ENCODE peak calls at places on chromosomes 3 and 15, in four cellular contexts. N is caudate nucleus; F is NCI-H1930; T is stimulated activated naive CD8-positive, alpha-beta T cell treated with anti-CD3 and anti-CD28 coated beads, Interleukin-15, amount 100 ng/mL, for 72 hours. C is an unnamed sample.

GRCh38 chr3:126448893-126449180 is 26.9 kb downstream of the ZXDC start:
- DNase-seq in F (no peak), N (no peak), T (no peak), C (no peak)

GRCh38 chr15:68387288-68388143 is 44.4 kb downstream of the ITGA11 start:
- DNase-seq in F (no peak), N (no peak), T (no peak), C (no peak)

GRCh38 chr3:187400756-187401155 is 32.6 kb downstream of the RTP4 start:
- DNase-seq in T (no peak), N (no peak), F (no peak), C (no peak)

GRCh38 chr15:61764981-61765380 is 295.3 kb downstream of the VPS13C start:
- DNase-seq in F (no peak), T (no peak), N (no peak), C (no peak)

GRCh38 chr3:52153389-52154096 is 680 bp downstream of the POC1A start:
- DNase-seq in F (no peak), T (no peak), N (no peak), C (no peak)

GRCh38 chr3:140529096-140529495 is 148.8 kb upstream of the TRIM42 start:
- DNase-seq in F (no peak), N (no peak), T (no peak), C (peak; percentile 64)

GRCh38 chr3:160671231-160671630 is 5.7 kb upstream of the ARL14 start:
- DNase-seq in N (no peak), F (no peak), T (no peak), C (no peak)

GRCh38 chr3:143121240-143122088 is 1.9 kb downstream of the CHST2 start:
- DNase-seq in F (no peak), N (peak; percentile 50), T (peak; percentile 84), C (peak; percentile 84)

GRCh38 chr3:3665546-3665945 is 133.7 kb upstream of the LRRN1 start:
- DNase-seq in T (no peak), F (no peak), N (no peak), C (no peak)

GRCh38 chr3:31285808-31286486 is 246.8 kb upstream of the STT3B start:
- DNase-seq in T (no peak), F (no peak), N (no peak), C (no peak)

GRCh38 chr15:50247819-50248650 is 17.5 kb downstream of the HDC start:
- DNase-seq in F (no peak), N (no peak), T (peak; percentile 49), C (no peak)

GRCh38 chr3:159882367-159882766 is 106.3 kb upstream of the IL12A start:
- DNase-seq in F (no peak), T (no peak), N (no peak), C (no peak)

GRCh38 chr3:89223188-89223587 is 115.8 kb downstream of the EPHA3 start:
- DNase-seq in N (no peak), F (peak; percentile 11), T (no peak), C (no peak)

GRCh38 chr15:89450076-89451006 is 46.0 kb downstream of the RHCG start:
- DNase-seq in T (no peak), F (no peak), N (no peak), C (no peak)

GRCh38 chr3:145673790-145674189 is 487.2 kb downstream of the PLOD2 start:
- DNase-seq in F (no peak), N (no peak), T (no peak), C (no peak)

GRCh38 chr3:50873376-50874157 is 198.8 kb downstream of the DOCK3 start:
- DNase-seq in F (no peak), T (no peak), N (no peak), C (no peak)

C was measured in kidney.